ENCODE peak calls at places on chromosomes 1 and 21, in four cellular contexts. H, M, P and N are unnamed samples.

GRCh38 chr1:107649023-107649422 is 316.0 kb downstream of the VAV3 start:
- DNase-seq in H (no peak), P (no peak), M (no peak), N (no peak)

GRCh38 chr1:243431591-243431990 is 175.8 kb downstream of the SDCCAG8 start:
- DNase-seq in H (no peak), M (no peak), P (no peak), N (no peak)

GRCh38 chr1:192401832-192402231 is 85.0 kb downstream of the RGS21 start:
- DNase-seq in P (peak; percentile 32), M (no peak), H (peak; percentile 4), N (no peak)

GRCh38 chr1:115218034-115218405 is 120.0 kb downstream of the NGF start:
- DNase-seq in M (no peak), H (no peak), P (peak; percentile 13), N (no peak)

GRCh38 chr1:53135735-53136114 is 6.7 kb downstream of the SLC1A7 start:
- DNase-seq in M (no peak), H (peak; percentile 72), P (peak; percentile 92), N (no peak)

GRCh38 chr1:15031251-15031930 is 122.2 kb upstream of the TMEM51 start:
- DNase-seq in P (no peak), M (no peak), H (no peak), N (no peak)

GRCh38 chr1:218930879-218931278 is 242.8 kb upstream of the LYPLAL1 start:
- DNase-seq in H (peak; percentile 27), P (peak; percentile 82), M (no peak), N (no peak)

GRCh38 chr1:17585266-17585987 is 45.9 kb downstream of the ARHGEF10L start:
- DNase-seq in P (no peak), H (no peak), M (no peak), N (no peak)

GRCh38 chr1:200090252-200091159 is 63.0 kb downstream of the NR5A2 start:
- DNase-seq in P (no peak), M (peak; percentile 26), H (no peak), N (no peak)

GRCh38 chr1:206508956-206509355 is 1.6 kb downstream of the RASSF5 start:
- DNase-seq in H (peak; percentile 42), M (no peak), P (no peak), N (no peak)

GRCh38 chr21:34813266-34813886 is 144.6 kb downstream of the CLIC6 start:
- DNase-seq in H (peak; percentile 48), P (peak; percentile 91), M (no peak), N (no peak)

DNA sequence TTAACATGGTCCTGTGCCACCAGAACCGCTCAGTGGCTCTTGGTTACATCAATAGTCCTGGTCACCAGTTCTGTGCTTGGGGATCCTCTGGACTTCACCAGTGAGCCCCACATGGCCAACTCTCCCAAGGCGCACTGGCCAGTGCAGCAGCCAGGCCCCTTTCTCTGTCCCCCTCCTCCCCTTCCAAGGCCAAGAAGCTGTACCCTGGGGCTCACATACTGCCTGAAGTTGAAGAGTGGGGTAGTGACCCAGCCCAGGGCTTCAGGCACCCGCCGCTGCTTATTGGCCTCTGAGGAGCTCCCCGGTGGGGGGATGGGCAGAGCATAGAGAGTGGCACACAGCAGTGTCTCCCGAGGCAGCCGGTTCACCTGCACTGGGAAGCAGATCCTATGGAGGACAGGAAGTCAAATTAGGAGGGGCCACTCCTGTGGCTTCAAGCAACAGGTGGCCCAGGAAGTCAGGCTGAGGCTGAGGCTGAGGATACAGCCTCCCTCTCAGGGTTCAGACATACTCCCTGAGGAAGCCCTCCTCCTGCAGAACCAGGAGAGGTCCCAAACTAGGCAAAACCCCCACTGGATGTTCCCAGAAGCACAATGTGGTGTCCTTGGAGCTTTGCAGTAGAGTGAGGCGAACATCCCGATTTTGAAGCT is 38.1 kb upstream of the PPP1R15B start:
- DNase-seq in M (no peak), H (no peak), P (no peak), N (no peak)
- H3K4me3 ChIP-seq in M (no peak overlapping the region), H (no peak overlapping the region), P (no peak overlapping the region), N (no peak overlapping the region)

DNA sequence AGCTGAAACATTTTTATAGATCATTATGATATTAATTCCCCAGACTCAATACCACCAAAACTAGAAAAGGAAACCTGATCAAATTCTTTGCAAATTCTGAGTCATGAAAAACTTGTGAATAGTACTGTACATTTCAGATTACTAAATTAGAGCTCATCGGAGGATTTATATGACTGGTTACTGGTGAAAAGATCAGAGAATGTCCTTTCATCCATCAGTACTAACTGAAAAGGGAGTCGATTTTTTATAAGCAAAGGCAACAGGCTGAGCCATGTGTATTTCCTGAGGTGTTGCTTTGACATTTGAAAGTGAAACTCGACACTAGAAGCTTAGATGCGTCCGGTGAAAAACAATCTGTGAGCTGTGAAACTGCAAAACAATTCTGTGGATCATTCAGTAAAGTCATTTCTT is 155.7 kb downstream of the TNFSF18 start:
- DNase-seq in P (peak; percentile 57), M (no peak), H (no peak), N (peak; percentile 44)
- H3K4me3 ChIP-seq in P (no peak overlapping the region), M (no peak overlapping the region), H (no peak overlapping the region), N (no peak overlapping the region)

GRCh38 chr1:41368384-41368783 is 7.2 kb downstream of the FOXO6 start:
- DNase-seq in M (no peak), H (no peak), P (no peak), N (no peak)

GRCh38 chr1:41365320-41365633 is 4.0 kb downstream of the FOXO6 start:
- DNase-seq in H (no peak), P (no peak), M (no peak), N (no peak)

GRCh38 chr1:41367102-41367537 is 5.9 kb downstream of the FOXO6 start:
- DNase-seq in M (no peak), H (no peak), P (no peak), N (no peak)

GRCh38 chr1:41365772-41366427 is 4.7 kb downstream of the FOXO6 start:
- DNase-seq in P (no peak), H (no peak), M (peak; percentile 43), N (peak; percentile 33)

GRCh38 chr1:41366428-41367101 is 5.3 kb downstream of the FOXO6 start:
- DNase-seq in P (no peak), H (no peak), M (peak; percentile 48), N (peak; percentile 37)
- H3K4me3 ChIP-seq in P (no peak overlapping the region), H (peak overlapping the region; percentile 27), M (peak overlapping the region; percentile 61), N (peak overlapping the region; percentile 56)

GRCh38 chr1:8023287-8023994 is 2.7 kb downstream of the ERRFI1 start:
- DNase-seq in H (no peak), P (peak; percentile 15), M (no peak), N (no peak)
- H3K4me3 ChIP-seq in H (peak overlapping the region; percentile 80), P (peak overlapping the region; percentile 84), M (peak overlapping the region; percentile 96), N (no peak overlapping the region)

DNA sequence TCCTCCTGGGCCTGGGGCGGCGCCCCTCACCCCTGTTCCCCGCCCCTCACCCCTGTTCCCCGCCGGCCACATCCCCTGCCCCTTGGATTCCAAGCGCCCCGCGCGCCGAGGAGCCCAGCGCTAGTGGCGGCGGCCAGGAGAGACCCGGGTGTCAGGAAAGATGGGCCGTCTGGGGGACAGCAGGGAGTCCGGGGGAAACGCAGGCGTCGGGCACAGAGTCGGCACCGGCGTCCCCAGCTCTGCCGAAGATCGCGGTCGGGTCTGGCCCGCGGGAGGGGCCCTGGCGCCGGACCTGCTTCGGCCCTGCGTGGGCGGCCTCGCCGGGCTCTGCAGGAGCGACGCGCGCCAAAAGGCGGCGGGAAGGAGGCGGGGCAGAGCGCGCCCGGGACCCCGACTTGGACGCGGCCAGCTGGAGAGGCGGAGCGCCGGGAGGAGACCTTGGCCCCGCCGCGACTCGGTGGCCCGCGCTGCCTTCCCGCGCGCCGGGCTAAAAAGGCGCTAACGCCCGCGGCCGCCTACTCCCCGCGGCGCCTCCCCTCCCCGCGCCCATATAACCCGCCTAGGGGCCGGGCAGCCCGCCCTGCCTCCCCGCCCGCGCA is at the start of gene TP73:
- DNase-seq in P (no peak), M (peak; percentile 72), H (no peak), N (no peak)
- H3K4me3 ChIP-seq in P (no peak within 1 kb of the TSS), M (peak within 1 kb of the TSS; percentile 42), H (no peak within 1 kb of the TSS), N (no peak within 1 kb of the TSS)

GRCh38 chr1:24568475-24568874 is 12.6 kb downstream of the NCMAP start:
- DNase-seq in M (no peak), H (no peak), P (no peak), N (no peak)
- H3K4me3 ChIP-seq in M (no peak overlapping the region), H (no peak overlapping the region), P (no peak overlapping the region), N (no peak overlapping the region)

DNA sequence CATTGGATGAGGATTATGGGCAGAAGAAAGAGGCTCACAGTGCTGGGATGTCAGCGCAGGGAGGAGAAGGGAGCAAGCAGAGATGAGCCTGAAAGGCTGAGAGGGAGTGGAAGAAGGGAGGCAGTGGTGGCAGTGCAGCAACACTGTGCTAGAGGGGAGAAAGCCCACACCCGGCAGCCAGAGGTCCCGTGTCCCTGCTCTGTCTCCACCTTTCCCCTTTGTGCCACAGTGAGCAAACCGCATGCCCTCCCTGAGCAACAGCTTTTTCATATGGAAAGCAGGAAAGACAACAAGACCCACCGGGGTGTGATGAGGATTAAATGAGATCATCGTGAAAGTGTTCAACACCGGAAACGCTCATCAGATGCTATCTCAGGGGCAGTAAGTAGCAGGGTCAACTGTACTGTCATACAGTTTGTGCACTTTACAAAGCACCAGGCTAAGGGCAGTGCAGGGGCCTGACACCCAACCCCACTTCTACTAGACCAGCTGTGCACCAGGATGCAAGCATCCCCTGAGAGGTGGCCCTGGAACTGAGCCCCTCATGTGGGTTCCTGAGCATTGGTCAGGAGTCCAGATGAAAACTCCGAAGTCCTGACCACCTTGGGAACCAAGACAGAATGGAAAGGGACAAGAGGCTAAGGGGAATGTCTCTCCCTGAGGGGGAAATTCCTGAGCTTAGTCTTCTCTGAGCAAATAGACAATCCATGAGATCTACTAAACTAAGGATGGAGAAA is 9.1 kb downstream of the NHLH1 start:
- DNase-seq in H (no peak), P (peak; percentile 32), M (peak; percentile 78), N (no peak)
- H3K4me3 ChIP-seq in H (no peak overlapping the region), P (no peak overlapping the region), M (peak overlapping the region; percentile 28), N (no peak overlapping the region)

GRCh38 chr1:154571964-154572288 is 4.3 kb downstream of the CHRNB2 start:
- DNase-seq in M (no peak), H (no peak), P (no peak), N (no peak)

GRCh38 chr1:154568165-154568815 is 712 bp downstream of the CHRNB2 start:
- DNase-seq in P (no peak), M (no peak), H (no peak), N (no peak)

GRCh38 chr1:154565876-154566275 is 1.7 kb upstream of the CHRNB2 start:
- DNase-seq in M (no peak), H (no peak), P (no peak), N (no peak)

GRCh38 chr1:154571244-154571963 is 3.8 kb downstream of the CHRNB2 start:
- DNase-seq in M (no peak), H (no peak), P (no peak), N (no peak)

GRCh38 chr1:154567386-154568164 is at the start of gene CHRNB2:
- DNase-seq in P (peak; percentile 31), H (no peak), M (peak; percentile 94), N (no peak)
- H3K4me3 ChIP-seq in P (peak within 1 kb of the TSS; percentile 26), H (peak within 1 kb of the TSS; percentile 29), M (peak within 1 kb of the TSS; percentile 54), N (peak within 1 kb of the TSS; percentile 25)

DNA sequence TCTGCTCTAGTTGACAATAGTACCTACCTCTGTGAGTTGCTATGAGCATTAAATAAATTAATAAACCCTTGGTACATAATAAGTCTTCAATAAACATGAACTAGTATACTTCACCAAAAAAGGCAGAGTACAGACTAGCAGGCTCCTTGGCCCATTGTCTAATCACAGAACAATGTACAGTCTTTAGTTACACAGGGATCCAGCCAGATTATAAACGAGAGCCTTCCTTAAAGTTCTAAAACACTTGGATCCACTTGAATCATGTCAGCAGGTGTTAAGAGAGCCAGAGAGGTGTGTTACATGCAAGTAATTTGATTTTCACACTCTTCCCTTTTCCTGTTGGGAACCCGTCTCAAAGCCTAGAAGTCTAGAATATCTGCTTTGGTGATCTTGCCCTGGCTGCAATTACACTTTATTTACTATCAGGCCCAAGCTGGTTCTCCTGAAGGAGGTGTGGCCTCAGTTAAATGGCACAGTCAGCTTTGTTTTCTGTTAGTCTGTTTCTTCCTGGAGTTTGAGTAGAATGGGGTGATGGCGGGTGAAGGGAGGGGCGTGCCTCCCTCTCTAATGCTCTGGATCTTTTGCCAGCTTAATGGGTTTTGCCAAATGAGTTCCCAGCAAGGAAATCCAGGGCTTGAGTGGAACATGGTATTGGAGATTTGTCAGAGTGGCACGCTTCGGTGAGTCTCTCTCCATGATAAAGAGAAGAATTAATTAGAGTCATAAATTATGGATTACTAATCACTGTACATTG is 570.9 kb upstream of the CAMK1G start:
- DNase-seq in H (no peak), M (no peak), P (no peak), N (no peak)
- H3K4me3 ChIP-seq in H (no peak overlapping the region), M (no peak overlapping the region), P (no peak overlapping the region), N (no peak overlapping the region)